ENCODE peak calls at places on chromosomes 16 and 17, in five cellular contexts. B, L, G, X and U are unnamed samples.

GRCh38 chr17:19263621-19264010 is 26.4 kb downstream of the EPN2 start:
- DNase-seq in L (no peak), B (no peak), G (no peak), X (no peak), U (no peak)

GRCh38 chr16:1491327-1491726 is 1.8 kb upstream of the TELO2 start:
- DNase-seq in G (no peak), L (no peak), B (no peak), X (no peak), U (no peak)

GRCh38 chr16:4692460-4693295 is 684 bp upstream of the NUDT16L1 start:
- DNase-seq in B (no peak), L (no peak), G (no peak), X (no peak), U (no peak)

GRCh38 chr16:46947900-46948547 is 25.4 kb downstream of the DNAJA2 start:
- DNase-seq in L (peak), B (no peak), G (no peak), X (peak), U (peak)

GRCh38 chr17:76700290-76700626 is 10.5 kb downstream of the MXRA7 start:
- DNase-seq in X (no peak), B (no peak), G (no peak), L (no peak), U (no peak)

GRCh38 chr16:75053791-75054555 is 55.1 kb downstream of the ZNRF1 start:
- DNase-seq in L (no peak), B (peak), G (no peak), X (no peak), U (peak)

GRCh38 chr17:39629494-39629880 is 2.7 kb downstream of the PPP1R1B start:
- DNase-seq in L (no peak), B (no peak), G (no peak), X (no peak), U (no peak)

GRCh38 chr16:58128721-58129096 is 472 bp downstream of the CFAP20 start:
- DNase-seq in B (peak), L (no peak), G (no peak), X (peak), U (peak)

GRCh38 chr16:71626858-71627213 is 852 bp downstream of the MARVELD3 start:
- DNase-seq in X (peak), G (no peak), L (no peak), B (no peak), U (no peak)

GRCh38 chr17:42034059-42034458 is 14.2 kb downstream of the NKIRAS2 start:
- DNase-seq in G (no peak), X (no peak), L (no peak), B (no peak), U (no peak)

GRCh38 chr16:2216330-2216729 is 1.7 kb upstream of the PGP start:
- DNase-seq in X (no peak), L (no peak), B (no peak), G (no peak), U (no peak)

GRCh38 chr17:81564778-81565177 is 12.6 kb upstream of the FAAP100 start:
- DNase-seq in L (no peak), X (no peak), B (no peak), G (no peak), U (no peak)

GRCh38 chr16:47132310-47132709 is 11.4 kb downstream of the NETO2 start:
- DNase-seq in L (no peak), X (no peak), G (no peak), B (no peak), U (no peak)

GRCh38 chr16:1158456-1159324 is 5.8 kb downstream of the CACNA1H start:
- DNase-seq in X (peak), L (no peak), G (no peak), B (no peak), U (no peak)

GRCh38 chr17:21370430-21370829 is 5.7 kb upstream of the KCNJ12 start:
- DNase-seq in B (no peak), X (no peak), L (no peak), G (no peak), U (peak)

GRCh38 chr17:45681706-45682105 is 102.4 kb upstream of the CRHR1 start:
- DNase-seq in B (no peak), L (no peak), G (no peak), X (no peak), U (no peak)

GRCh38 chr16:12900599-12901203 is 697 bp upstream of the SHISA9 start:
- DNase-seq in L (no peak), X (peak), G (no peak), B (no peak), U (no peak)

GRCh38 chr17:41689497-41690299 is 1.0 kb downstream of the EIF1 start:
- DNase-seq in B (peak), G (no peak), L (peak), X (peak), U (no peak)

GRCh38 chr17:12512712-12513355 is 152.9 kb upstream of the MYOCD start:
- DNase-seq in X (no peak), G (no peak), L (no peak), B (no peak), U (no peak)

GRCh38 chr16:85514601-85515318 is 98.4 kb upstream of the GSE1 start:
- DNase-seq in G (no peak), B (no peak), X (no peak), L (no peak), U (no peak)

GRCh38 chr17:48429638-48430586 is at the start of gene SKAP1:
- DNase-seq in G (no peak), B (no peak), X (peak), L (peak), U (no peak)

GRCh38 chr16:54734156-54734555 is 196.5 kb upstream of the IRX5 start:
- DNase-seq in X (no peak), B (no peak), G (no peak), L (no peak), U (no peak)

GRCh38 chr17:48037036-48037881 is at the start of gene COPZ2:
- DNase-seq in B (no peak), X (peak), L (no peak), G (no peak), U (no peak)

GRCh38 chr17:29039764-29040598 is 3.0 kb upstream of the PIPOX start:
- DNase-seq in G (no peak), L (no peak), B (no peak), X (no peak), U (no peak)

GRCh38 chr16:68235105-68235881 is 634 bp downstream of the ESRP2 start:
- DNase-seq in L (no peak), X (peak), B (no peak), G (no peak), U (no peak)

GRCh38 chr17:17859909-17860760 is 23.3 kb upstream of the SREBF1 start:
- DNase-seq in G (peak), X (peak), B (peak), L (peak), U (peak)

GRCh38 chr17:45127583-45128300 is 4.6 kb downstream of the PLCD3 start:
- DNase-seq in B (no peak), G (no peak), X (no peak), L (no peak), U (no peak)

GRCh38 chr16:46582313-46582712 is 38.9 kb downstream of the SHCBP1 start:
- DNase-seq in L (no peak), B (no peak), G (no peak), X (no peak), U (peak)

GRCh38 chr17:57273471-57273870 is 17.1 kb downstream of the MSI2 start:
- DNase-seq in B (no peak), L (no peak), X (no peak), G (no peak), U (no peak)

GRCh38 chr16:64656471-64656870 is 465.4 kb downstream of the CDH11 start:
- DNase-seq in L (no peak), B (no peak), X (no peak), G (no peak), U (no peak)

GRCh38 chr17:62680541-62681052 is 53.1 kb downstream of the MRC2 start:
- DNase-seq in X (no peak), L (no peak), B (no peak), G (no peak), U (no peak)

GRCh38 chr16:77674888-77675287 is 47.4 kb upstream of the NUDT7 start:
- DNase-seq in G (no peak), X (no peak), L (no peak), B (no peak), U (no peak)

GRCh38 chr16:879461-879861 is 78.9 kb upstream of the GNG13 start:
- DNase-seq in G (no peak), B (no peak), X (no peak), L (no peak), U (no peak)

GRCh38 chr17:7704601-7705268 is at the start of gene EFNB3:
- DNase-seq in L (no peak), X (peak), G (no peak), B (peak), U (no peak)

GRCh38 chr16:30112197-30113030 is 923 bp downstream of the GDPD3 start:
- DNase-seq in G (peak), B (no peak), X (peak), L (peak), U (no peak)

GRCh38 chr16:3080024-3080423 is 14.6 kb downstream of the IL32 start:
- DNase-seq in G (no peak), B (no peak), L (no peak), X (no peak), U (no peak)

GRCh38 chr16:81394966-81395655 is 49.5 kb upstream of the CMIP start:
- DNase-seq in B (no peak), G (no peak), X (no peak), L (no peak), U (no peak)

GRCh38 chr16:63067141-63067540 is 1030.9 kb upstream of the CDH8 start:
- DNase-seq in G (no peak), X (no peak), L (no peak), B (no peak), U (no peak)

GRCh38 chr17:40901981-40902862 is 17.2 kb upstream of the KRT20 start:
- DNase-seq in B (peak), G (no peak), X (no peak), L (no peak), U (no peak)

GRCh38 chr17:49548506-49549310 is 27.0 kb upstream of the NXPH3 start:
- DNase-seq in B (no peak), L (no peak), X (peak), G (no peak), U (no peak)